ENCODE peak calls at places on chromosomes 4 and X, in eight cellular contexts. H, S, G, P, E, O, C and V are unnamed samples.

GRCh38 chr4:173014113-173014558 is 154.5 kb upstream of the GALNT7 start:
- DNase-seq in H (no peak), S (peak), G (no peak), P (no peak), E (no peak), O (no peak), C (no peak), V (peak)

GRCh38 chrX:124383367-124383766 is 37.0 kb downstream of the SH2D1A start:
- DNase-seq in H (no peak), S (no peak), G (no peak), P (no peak), E (no peak), O (no peak), C (no peak), V (no peak)

GRCh38 chr4:187172340-187172761 is 448.7 kb upstream of the FAT1 start:
- DNase-seq in H (peak), S (no peak), G (no peak), P (no peak), E (no peak), O (peak), C (no peak), V (peak)

GRCh38 chr4:74544655-74545361 is 99.9 kb downstream of the AREG start:
- DNase-seq in H (no peak), S (peak), G (no peak), P (no peak), E (no peak), O (no peak), C (no peak), V (no peak)

GRCh38 chrX:85379174-85379907 is at the start of gene POF1B:
- DNase-seq in H (no peak), S (no peak), G (no peak), P (no peak), E (no peak), O (peak), C (no peak), V (no peak)

GRCh38 chrX:124328765-124329164 is 3.7 kb upstream of the TEX13D start:
- DNase-seq in H (no peak), S (no peak), G (no peak), P (no peak), E (no peak), O (no peak), C (no peak), V (no peak)

GRCh38 chr4:11488657-11489448 is 60.2 kb upstream of the HS3ST1 start:
- DNase-seq in H (no peak), S (no peak), G (no peak), P (no peak), E (no peak), O (no peak), C (no peak), V (peak)

GRCh38 chr4:13236485-13236884 is 247.7 kb downstream of the RAB28 start:
- DNase-seq in H (no peak), S (no peak), G (no peak), P (no peak), E (no peak), O (no peak), C (no peak), V (no peak)

GRCh38 chr4:54731552-54731951 is 73.8 kb downstream of the KIT start:
- DNase-seq in H (no peak), S (no peak), G (no peak), P (no peak), E (no peak), O (no peak), C (no peak), V (no peak)

GRCh38 chrX:153946910-153947769 is 2.7 kb upstream of the RENBP start:
- DNase-seq in H (no peak), S (peak), G (peak), P (peak), E (no peak), O (peak), C (no peak), V (peak)

GRCh38 chr4:48795108-48795507 is 15.0 kb upstream of the FRYL start:
- DNase-seq in H (no peak), S (no peak), G (no peak), P (no peak), E (no peak), O (no peak), C (no peak), V (no peak)

GRCh38 chrX:7054219-7055206 is 93.0 kb upstream of the STS start:
- DNase-seq in H (no peak), S (no peak), G (no peak), P (no peak), E (no peak), O (no peak), C (no peak), V (no peak)

GRCh38 chr4:129384974-129385373 is 289.0 kb downstream of the C4orf33 start:
- DNase-seq in H (no peak), S (no peak), G (no peak), P (no peak), E (no peak), O (no peak), C (no peak), V (no peak)

GRCh38 chr4:38013461-38014366 is 53.5 kb downstream of the PTTG2 start:
- DNase-seq in H (no peak), S (peak), G (no peak), P (no peak), E (no peak), O (no peak), C (no peak), V (peak)

GRCh38 chrX:130253916-130254315 is 14.8 kb downstream of the ZNF280C start:
- DNase-seq in H (no peak), S (no peak), G (no peak), P (no peak), E (no peak), O (no peak), C (no peak), V (no peak)

GRCh38 chrX:1462596-1463251 is 10.0 kb upstream of the ASMTL start:
- DNase-seq in H (no peak), S (peak), G (peak), P (peak), E (no peak), O (no peak), C (peak), V (peak)

GRCh38 chr4:105620640-105621323 is 68.4 kb downstream of the ARHGEF38 start:
- DNase-seq in H (no peak), S (peak), G (no peak), P (no peak), E (no peak), O (no peak), C (no peak), V (peak)

GRCh38 chr4:18020145-18020670 is 1.3 kb downstream of the LCORL start:
- DNase-seq in H (no peak), S (peak), G (no peak), P (no peak), E (no peak), O (peak), C (no peak), V (peak)

GRCh38 chr4:159227984-159228383 is 125.1 kb downstream of the RAPGEF2 start:
- DNase-seq in H (peak), S (peak), G (no peak), P (peak), E (peak), O (peak), C (peak), V (peak)

GRCh38 chr4:43716721-43717395 is 731.8 kb downstream of the KCTD8 start:
- DNase-seq in H (no peak), S (no peak), G (no peak), P (no peak), E (no peak), O (no peak), C (no peak), V (no peak)

DNA sequence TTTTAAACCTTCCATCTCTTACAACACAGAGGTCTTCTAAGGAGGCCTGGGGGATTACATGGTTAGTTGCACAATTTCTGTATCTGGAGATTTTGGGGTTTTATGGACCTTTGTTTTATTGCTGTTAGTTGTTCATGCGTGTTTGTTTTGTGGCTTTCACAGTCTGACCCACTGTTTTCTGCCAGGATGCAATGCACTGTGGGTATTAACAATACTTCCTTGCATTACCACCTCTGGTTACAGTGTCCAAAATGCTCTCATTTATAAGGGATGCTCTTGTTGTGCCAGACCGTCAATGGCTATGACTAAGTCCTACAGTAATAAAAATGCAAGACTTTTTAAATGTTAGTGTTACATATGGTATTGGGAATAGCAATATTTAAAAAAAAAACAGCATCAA is 730.2 kb downstream of the KCTD8 start:
- DNase-seq in H (no peak), S (no peak), G (no peak), P (no peak), E (no peak), O (no peak), C (no peak), V (no peak)
- TF ChIP-seq CTCF in H (no peak), S (no peak), G (no peak), P (no peak), E (no peak), O (no peak), C (no peak), V (no peak)

DNA sequence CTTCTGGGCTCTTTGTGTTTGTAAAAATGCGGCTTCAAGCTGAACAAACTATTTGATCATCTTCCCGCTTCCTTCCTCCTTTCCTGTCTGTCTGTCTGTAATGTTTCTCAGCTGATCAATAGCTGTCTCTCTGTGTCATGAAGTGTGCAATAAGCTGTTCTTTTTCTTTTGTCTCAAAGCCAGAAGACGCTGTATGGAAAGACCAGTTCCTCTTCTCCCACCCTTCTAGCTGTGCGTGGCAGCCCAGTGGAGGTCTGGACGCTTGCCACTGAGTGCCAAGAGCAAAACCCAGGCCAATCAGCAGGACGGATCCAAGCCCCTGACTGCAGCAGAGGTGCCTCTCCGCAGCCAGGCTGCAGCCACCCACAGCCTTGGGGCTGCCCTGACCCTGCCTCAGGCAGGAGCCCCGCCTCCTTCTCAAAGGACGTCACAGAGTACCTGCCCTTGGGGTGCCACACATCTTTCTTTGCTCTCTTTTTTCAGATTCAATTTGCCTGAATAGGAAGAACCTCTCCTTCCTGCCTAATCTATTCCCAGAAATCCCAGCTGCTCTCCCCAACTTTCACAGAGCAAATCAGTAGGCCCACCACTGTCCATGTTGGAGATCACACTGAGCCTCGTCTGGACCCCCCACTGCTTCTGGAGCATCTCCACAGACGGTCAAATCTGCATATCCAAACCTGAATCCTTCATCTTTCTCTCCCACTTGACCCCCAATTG is 59.1 kb downstream of the MAML3 start:
- DNase-seq in H (no peak), S (peak), G (no peak), P (no peak), E (peak), O (peak), C (peak), V (no peak)
- H3K4me3 ChIP-seq in H (no peak), S (no peak), G (no peak), P (no peak), E (peak), O (no peak), C (peak), V (no peak)

GRCh38 chrX:118824173-118824782 is 654 bp downstream of the ZCCHC12 start:
- DNase-seq in H (no peak), S (no peak), G (no peak), P (no peak), E (no peak), O (no peak), C (no peak), V (no peak)

GRCh38 chrX:118823263-118824172 is at the start of gene ZCCHC12:
- DNase-seq in H (no peak), S (peak), G (no peak), P (peak), E (no peak), O (peak), C (no peak), V (peak)
- TF ChIP-seq CTCF in H (no peak), S (no peak), G (no peak), P (no peak), E (no peak), O (no peak), C (no peak), V (no peak)

GRCh38 chr4:56051710-56052075 is 102.9 kb downstream of the CEP135 start:
- DNase-seq in H (no peak), S (no peak), G (no peak), P (no peak), E (no peak), O (no peak), C (no peak), V (no peak)

GRCh38 chr4:56052966-56053365 is 104.2 kb downstream of the CEP135 start:
- DNase-seq in H (no peak), S (no peak), G (no peak), P (no peak), E (no peak), O (no peak), C (no peak), V (no peak)

GRCh38 chr4:56049428-56050212 is 100.9 kb downstream of the CEP135 start:
- DNase-seq in H (no peak), S (no peak), G (no peak), P (peak), E (no peak), O (peak), C (no peak), V (peak)

GRCh38 chr4:56050584-56050983 is 101.8 kb downstream of the CEP135 start:
- DNase-seq in H (no peak), S (no peak), G (no peak), P (no peak), E (no peak), O (no peak), C (no peak), V (no peak)

DNA sequence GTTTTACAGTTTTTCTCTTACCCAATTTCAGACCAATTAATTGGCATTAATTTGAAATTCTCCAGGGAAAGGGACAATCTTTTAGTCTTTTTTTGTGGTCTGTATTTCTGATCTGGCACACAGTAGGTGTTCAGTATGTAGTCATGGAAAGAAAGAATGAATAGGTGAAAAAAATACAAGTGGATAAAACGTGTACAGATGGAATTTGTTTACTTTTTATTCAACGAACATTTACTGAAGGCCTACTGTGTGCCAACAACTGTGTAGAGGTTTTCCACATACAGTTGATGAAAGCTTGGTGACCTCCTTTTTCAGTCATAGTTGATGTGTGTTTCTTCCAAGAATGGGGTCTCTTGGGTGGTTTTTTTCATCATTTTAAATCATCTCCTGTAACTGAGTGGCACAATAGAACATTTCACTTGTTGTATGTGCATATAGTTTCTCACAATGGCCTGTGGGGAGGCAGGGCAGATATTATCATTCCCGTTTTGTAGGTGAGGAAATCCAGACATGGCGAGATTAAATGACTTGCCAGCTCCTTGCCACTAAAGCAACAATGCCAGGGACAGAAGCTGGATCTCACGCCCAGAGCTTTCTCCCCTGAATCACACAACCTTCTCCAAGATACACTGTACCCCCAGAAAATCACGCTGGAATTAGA is 102.4 kb downstream of the CEP135 start:
- DNase-seq in H (no peak), S (no peak), G (no peak), P (no peak), E (no peak), O (no peak), C (no peak), V (no peak)
- H3K4me3 ChIP-seq in H (no peak), S (no peak), G (no peak), P (no peak), E (no peak), O (no peak), C (no peak), V (no peak)

GRCh38 chr4:23130845-23131244 is 438.1 kb downstream of the GBA3 start:
- DNase-seq in H (no peak), S (no peak), G (no peak), P (no peak), E (no peak), O (no peak), C (no peak), V (no peak)

DNA sequence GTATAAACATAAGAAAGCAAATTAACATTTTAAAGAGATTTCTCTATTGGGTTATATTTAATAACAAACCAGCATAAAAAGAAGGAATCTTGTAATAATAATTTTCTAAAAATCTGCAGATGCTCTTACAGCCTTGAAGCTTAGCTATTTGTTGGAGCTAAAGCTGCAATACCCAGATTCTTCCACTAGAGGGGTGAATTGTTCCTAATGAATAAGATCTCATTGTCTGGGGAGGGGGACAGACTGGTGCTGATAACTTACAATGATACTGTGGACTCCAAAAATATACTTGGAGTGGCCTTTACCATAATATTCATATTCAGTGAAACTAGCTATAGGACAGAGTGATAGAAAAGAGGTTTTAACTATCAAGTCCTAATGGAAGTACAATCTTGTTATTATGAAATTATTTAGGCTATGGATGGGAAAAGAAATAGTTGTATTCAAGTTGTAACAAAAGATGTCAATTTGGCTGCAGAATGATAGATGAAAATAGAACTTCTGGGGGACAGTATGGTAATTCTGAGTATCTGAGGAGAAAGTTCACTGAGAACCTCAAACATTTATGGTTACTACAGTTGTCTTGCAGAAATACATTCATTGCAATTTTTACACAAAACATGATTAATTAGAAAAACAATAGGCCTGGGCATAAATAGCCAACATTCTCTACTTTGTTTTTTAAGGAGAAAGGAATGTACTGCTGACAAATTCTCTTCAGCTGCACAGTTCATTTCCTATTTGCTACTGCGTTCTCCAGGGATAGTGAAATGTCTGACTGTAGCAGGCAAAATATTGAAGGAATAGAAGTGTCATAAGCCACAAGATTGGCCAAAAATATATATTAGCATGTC is 443.3 kb downstream of the GBA3 start:
- DNase-seq in H (no peak), S (peak), G (no peak), P (no peak), E (no peak), O (no peak), C (no peak), V (peak)
- TF ChIP-seq CTCF in H (peak), S (peak), G (peak), P (peak), E (peak), O (peak), C (peak), V (peak)